ENCODE peak calls at places on chromosomes 6 and 20, in four cellular contexts. G is DND-41, R is foreskin keratinocyte, C is lung. V is an unnamed sample. For H3K4me1, the result is how much of the 10 kb centered on the place peaks cover.

GRCh38 chr20:43974665-43975064 is 60.0 kb downstream of the TOX2 start:
- DNase-seq in C (no peak), R (peak), G (no peak), V (no peak)

GRCh38 chr6:151288711-151289398 is 49.1 kb downstream of the AKAP12 start:
- DNase-seq in G (no peak), C (no peak), R (no peak), V (no peak)

GRCh38 chr6:135796884-135797283 is 54.6 kb upstream of the PDE7B start:
- DNase-seq in C (no peak), R (no peak), G (no peak), V (no peak)

GRCh38 chr6:44667668-44668390 is 280.3 kb downstream of the CDC5L start:
- DNase-seq in R (no peak), C (no peak), G (no peak), V (peak)

GRCh38 chr6:75204959-75205775 is 686 bp downstream of the COL12A1 start:
- DNase-seq in G (no peak), C (peak), R (peak), V (no peak)

GRCh38 chr6:107304421-107305025 is 154.8 kb downstream of the PDSS2 start:
- DNase-seq in R (peak), G (no peak), C (no peak), V (no peak)

GRCh38 chr6:29727637-29728036 is 4.4 kb downstream of the HLA-F start:
- DNase-seq in R (no peak), C (no peak), G (no peak), V (no peak)

GRCh38 chr6:127365874-127366273 is 22.5 kb upstream of the ECHDC1 start:
- DNase-seq in R (no peak), G (no peak), C (no peak), V (no peak)

GRCh38 chr20:43682446-43682845 is 15.5 kb downstream of the MYBL2 start:
- DNase-seq in G (no peak), C (no peak), R (no peak), V (no peak)

GRCh38 chr20:3732327-3733118 is at the start of gene HSPA12B:
- DNase-seq in C (no peak), R (no peak), G (no peak), V (no peak)

GRCh38 chr6:34052918-34053608 is 92.8 kb downstream of the GRM4 start:
- DNase-seq in C (no peak), R (no peak), G (no peak), V (no peak)
- H3K27ac ChIP-seq in C (no peak), R (no peak), G (no peak), V (no peak)

GRCh38 chr6:52545844-52546119 is 31.1 kb downstream of the TRAM2 start:
- DNase-seq in G (no peak), R (no peak), C (no peak), V (no peak)
- H3K4me1 ChIP-seq in G (under half), R (under half), C (under half), V (half or more)

DNA sequence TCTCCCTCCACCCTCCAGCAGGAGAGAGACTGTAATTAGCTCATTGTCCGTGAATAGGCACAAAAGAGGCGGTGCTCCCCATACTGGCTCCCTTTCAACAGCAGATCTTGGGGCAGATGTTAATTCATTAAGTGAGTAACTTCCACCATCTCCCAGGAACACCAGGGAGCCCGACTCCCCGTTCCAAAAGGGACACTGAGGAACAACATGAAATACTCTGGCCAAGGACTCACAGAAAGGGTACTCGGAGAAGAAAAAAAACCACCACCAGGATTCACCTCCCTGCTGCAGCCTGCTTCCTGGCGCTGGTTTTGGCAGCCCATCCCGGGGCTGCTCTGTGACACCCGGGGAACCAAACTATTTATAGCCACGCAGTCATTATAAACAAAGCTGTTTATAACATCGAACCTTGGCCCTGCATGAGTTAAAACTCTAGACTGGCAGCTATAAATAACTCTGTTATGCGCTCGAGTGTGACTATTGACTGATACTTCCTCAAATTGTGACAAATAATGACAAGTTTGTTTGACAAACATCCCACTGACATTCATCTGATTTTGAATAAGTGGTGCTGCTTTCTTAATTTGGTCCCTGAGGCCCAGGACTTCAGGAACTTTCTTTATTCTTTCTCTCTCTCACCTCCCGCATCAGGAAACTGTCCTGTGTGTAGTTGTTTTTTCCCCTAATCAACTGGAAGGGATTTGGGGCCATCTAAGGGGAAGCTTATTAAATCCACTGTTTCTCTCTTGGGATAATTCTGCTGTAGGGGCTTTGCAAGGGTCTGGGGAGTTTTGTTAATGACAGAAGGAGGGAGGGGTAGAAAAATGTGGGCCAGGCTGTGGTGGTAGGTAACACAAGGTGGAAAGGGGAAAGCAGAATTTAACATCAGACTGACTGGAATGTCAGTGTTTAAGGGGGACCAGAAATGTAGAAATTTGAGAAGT is 521.6 kb downstream of the CD83 start:
- DNase-seq in R (peak), C (no peak), G (no peak), V (peak)
- TF ChIP-seq CTCF in R (no peak), C (no peak), G (no peak), V (no peak)

DNA sequence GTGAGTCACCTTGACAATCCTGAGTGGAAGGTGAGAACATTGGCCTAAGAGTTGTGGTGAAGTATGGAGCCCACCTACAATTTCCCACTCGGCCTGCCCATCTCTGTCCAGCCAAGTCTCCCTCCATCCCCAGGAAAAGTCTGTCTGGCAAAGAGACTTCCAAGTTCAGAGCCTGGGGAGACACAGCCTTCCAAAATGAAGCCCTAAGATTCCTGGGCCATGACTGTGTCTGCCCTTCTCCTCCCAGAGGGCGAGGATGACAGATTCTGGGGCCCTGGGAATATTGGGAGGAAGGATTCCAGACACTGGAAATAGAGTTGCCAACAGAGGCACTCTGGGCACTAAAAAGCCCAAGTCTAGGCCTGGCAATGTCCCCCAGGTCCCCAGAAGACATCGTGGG is 176.8 kb downstream of the NFATC2 start:
- DNase-seq in R (peak), G (no peak), C (no peak), V (no peak)
- H3K27ac ChIP-seq in R (peak), G (no peak), C (no peak), V (no peak)

GRCh38 chr20:49706548-49707517 is 6.8 kb downstream of the B4GALT5 start:
- DNase-seq in R (no peak), G (no peak), C (no peak), V (no peak)
- H3K4me1 ChIP-seq in R (under half), G (under half), C (under half), V (half or more)

GRCh38 chr6:16523550-16524379 is 237.5 kb downstream of the ATXN1 start:
- DNase-seq in G (no peak), C (no peak), R (no peak), V (no peak)

GRCh38 chr6:16518265-16518664 is 243.0 kb downstream of the ATXN1 start:
- DNase-seq in C (no peak), G (no peak), R (no peak), V (no peak)

GRCh38 chr6:16521528-16521927 is 239.7 kb downstream of the ATXN1 start:
- DNase-seq in C (no peak), R (no peak), G (no peak), V (peak)

GRCh38 chr6:16522937-16523336 is 238.3 kb downstream of the ATXN1 start:
- DNase-seq in C (no peak), R (no peak), G (no peak), V (no peak)

GRCh38 chr6:16519265-16520242 is 241.7 kb downstream of the ATXN1 start:
- DNase-seq in C (no peak), R (no peak), G (no peak), V (no peak)
- TF ChIP-seq CTCF in C (no peak), R (no peak), G (no peak), V (no peak)

V was measured in OCI-LY7.